ENCODE peak calls at places on chromosome 11, in four cellular contexts. Q is right cardiac atrium, S is PC-3, L is breast epithelium. E is an unnamed sample.

GRCh38 chr11:9061807-9062206 is 29.6 kb downstream of the SCUBE2 start:
- DNase-seq in Q (no peak), S (no peak), L (no peak), E (no peak)

GRCh38 chr11:69888671-69889076 is 69.5 kb upstream of the FGF3 start:
- DNase-seq in Q (peak; percentile 71), S (peak; percentile 93), L (peak; percentile 69), E (peak; percentile 83)

GRCh38 chr11:10155793-10156490 is 138.1 kb downstream of the SBF2 start:
- DNase-seq in Q (no peak), S (peak; percentile 34), L (no peak), E (no peak)

GRCh38 chr11:108902027-108902469 is 237.2 kb downstream of the DDX10 start:
- DNase-seq in Q (no peak), S (no peak), L (no peak), E (no peak)

GRCh38 chr11:128759597-128759996 is 65.7 kb downstream of the FLI1 start:
- DNase-seq in Q (no peak), S (no peak), L (no peak), E (peak; percentile 19)

GRCh38 chr11:122804161-122804560 is 34.1 kb upstream of the CRTAM start:
- DNase-seq in Q (no peak), S (peak; percentile 81), L (no peak), E (peak; percentile 61)

GRCh38 chr11:27485930-27486773 is 13.6 kb upstream of the LGR4 start:
- DNase-seq in Q (no peak), S (peak; percentile 85), L (no peak), E (peak; percentile 88)

GRCh38 chr11:130527648-130528300 is 79.3 kb downstream of the ADAMTS15 start:
- DNase-seq in Q (peak; percentile 82), S (peak; percentile 61), L (no peak), E (peak; percentile 36)

GRCh38 chr11:65973439-65974110 is 12.0 kb downstream of the SART1 start:
- DNase-seq in Q (no peak), S (peak; percentile 82), L (no peak), E (no peak)

GRCh38 chr11:92130432-92130831 is 94.2 kb upstream of the FAT3 start:
- DNase-seq in Q (no peak), S (peak; percentile 37), L (no peak), E (no peak)

GRCh38 chr11:61966673-61967176 is 709 bp downstream of the FTH1 start:
- DNase-seq in Q (peak; percentile 72), S (peak; percentile 49), L (peak; percentile 57), E (peak; percentile 57)

GRCh38 chr11:130131957-130132850 is 27.4 kb upstream of the ST14 start:
- DNase-seq in Q (no peak), S (peak; percentile 92), L (no peak), E (peak; percentile 84)

GRCh38 chr11:18392434-18393321 is 1.7 kb upstream of the LDHA start:
- DNase-seq in Q (no peak), S (no peak), L (no peak), E (no peak)

GRCh38 chr11:109597336-109597735 is 175.3 kb downstream of the C11orf87 start:
- DNase-seq in Q (no peak), S (no peak), L (no peak), E (no peak)

GRCh38 chr11:34266987-34267386 is 90.8 kb downstream of the ABTB2 start:
- DNase-seq in Q (peak; percentile 76), S (no peak), L (no peak), E (no peak)

GRCh38 chr11:33976351-33977199 is 75.0 kb upstream of the CAPRIN1 start:
- DNase-seq in Q (no peak), S (no peak), L (no peak), E (peak; percentile 81)

GRCh38 chr11:82988936-82989627 is 82.6 kb downstream of the RAB30 start:
- DNase-seq in Q (no peak), S (no peak), L (no peak), E (no peak)

GRCh38 chr11:120404495-120404894 is 68.3 kb downstream of the ARHGEF12 start:
- DNase-seq in Q (no peak), S (no peak), L (no peak), E (no peak)

GRCh38 chr11:61701298-61701993 is 21.3 kb downstream of the DAGLA start:
- DNase-seq in Q (peak; percentile 71), S (peak; percentile 38), L (no peak), E (no peak)

GRCh38 chr11:126588630-126589491 is 233.4 kb downstream of the ST3GAL4 start:
- DNase-seq in Q (no peak), S (no peak), L (no peak), E (no peak)

GRCh38 chr11:104799251-104799650 is 99.0 kb downstream of the CASP12 start:
- DNase-seq in Q (no peak), S (no peak), L (no peak), E (no peak)

GRCh38 chr11:15101072-15101701 is 13.5 kb upstream of the INSC start:
- DNase-seq in Q (peak; percentile 70), S (peak; percentile 66), L (no peak), E (peak; percentile 90)

GRCh38 chr11:88315981-88316441 is 21.5 kb downstream of the CTSC start:
- DNase-seq in Q (no peak), S (peak; percentile 54), L (no peak), E (no peak)

GRCh38 chr11:29629281-29629680 is 387.5 kb downstream of the KCNA4 start:
- DNase-seq in Q (no peak), S (peak; percentile 17), L (no peak), E (no peak)

GRCh38 chr11:103338621-103339484 is 229.6 kb downstream of the DYNC2H1 start:
- DNase-seq in Q (peak; percentile 33), S (peak; percentile 48), L (no peak), E (peak; percentile 27)

GRCh38 chr11:95378789-95379188 is 147.8 kb upstream of the SESN3 start:
- DNase-seq in Q (no peak), S (no peak), L (no peak), E (no peak)

GRCh38 chr11:126547691-126548090 is 192.2 kb downstream of the ST3GAL4 start:
- DNase-seq in Q (no peak), S (no peak), L (no peak), E (no peak)

GRCh38 chr11:72585762-72586590 is 88.2 kb downstream of the PDE2A start:
- DNase-seq in Q (peak; percentile 77), S (peak; percentile 91), L (no peak), E (peak; percentile 81)

GRCh38 chr11:88266157-88266556 is 71.4 kb downstream of the CTSC start:
- DNase-seq in Q (no peak), S (no peak), L (no peak), E (no peak)

GRCh38 chr11:113643701-113644100 is 62.4 kb downstream of the TMPRSS5 start:
- DNase-seq in Q (no peak), S (no peak), L (no peak), E (no peak)

GRCh38 chr11:62889484-62890437 is 9.1 kb downstream of the SLC3A2 start:
- DNase-seq in Q (no peak), S (peak; percentile 42), L (no peak), E (no peak)

GRCh38 chr11:66336234-66337102 is at the start of gene RIN1:
- DNase-seq in Q (peak; percentile 81), S (peak; percentile 95), L (no peak), E (peak; percentile 90)

GRCh38 chr11:38594881-38595280 is 1996.8 kb upstream of the RAG2 start:
- DNase-seq in Q (no peak), S (no peak), L (no peak), E (no peak)

DNA sequence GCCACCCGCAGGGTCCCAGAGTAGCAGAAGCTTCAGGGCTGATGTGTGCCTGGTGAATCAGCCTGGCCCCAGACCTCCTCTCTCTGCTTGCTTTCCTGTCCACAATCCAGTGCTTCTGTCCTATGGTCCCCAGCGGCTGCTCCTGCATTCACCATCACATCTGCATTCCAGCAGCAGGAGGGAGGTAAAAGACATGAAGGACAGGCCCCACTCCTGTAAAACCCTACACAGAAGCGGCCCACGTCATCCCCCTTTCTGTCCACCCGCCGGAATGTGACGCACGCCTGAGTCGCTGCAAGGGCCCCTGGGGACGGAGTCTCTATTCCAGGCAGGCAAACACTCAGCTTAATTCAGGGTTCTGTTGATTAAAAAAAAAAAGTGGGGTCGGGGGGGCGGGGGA is 58.3 kb downstream of the CDKN1C start:
- DNase-seq in Q (peak; percentile 51), S (no peak), L (no peak), E (peak; percentile 9)
- H3K4me1 ChIP-seq in Q (peaks cover 4% of the 10 kb centered on the region), S (peaks cover 19% of the 10 kb centered on the region), L (peaks cover 22% of the 10 kb centered on the region), E (peaks cover 28% of the 10 kb centered on the region)

GRCh38 chr11:125166903-125167291 is 2.3 kb downstream of the PKNOX2 start:
- DNase-seq in Q (no peak), S (no peak), L (no peak), E (no peak)

GRCh38 chr11:125167292-125167953 is 2.9 kb downstream of the PKNOX2 start:
- DNase-seq in Q (peak; percentile 86), S (no peak), L (no peak), E (no peak)

GRCh38 chr11:125168875-125169537 is 4.5 kb downstream of the PKNOX2 start:
- DNase-seq in Q (no peak), S (no peak), L (no peak), E (no peak)

GRCh38 chr11:125166347-125166841 is 1.8 kb downstream of the PKNOX2 start:
- DNase-seq in Q (peak; percentile 73), S (no peak), L (no peak), E (peak; percentile 13)

DNA sequence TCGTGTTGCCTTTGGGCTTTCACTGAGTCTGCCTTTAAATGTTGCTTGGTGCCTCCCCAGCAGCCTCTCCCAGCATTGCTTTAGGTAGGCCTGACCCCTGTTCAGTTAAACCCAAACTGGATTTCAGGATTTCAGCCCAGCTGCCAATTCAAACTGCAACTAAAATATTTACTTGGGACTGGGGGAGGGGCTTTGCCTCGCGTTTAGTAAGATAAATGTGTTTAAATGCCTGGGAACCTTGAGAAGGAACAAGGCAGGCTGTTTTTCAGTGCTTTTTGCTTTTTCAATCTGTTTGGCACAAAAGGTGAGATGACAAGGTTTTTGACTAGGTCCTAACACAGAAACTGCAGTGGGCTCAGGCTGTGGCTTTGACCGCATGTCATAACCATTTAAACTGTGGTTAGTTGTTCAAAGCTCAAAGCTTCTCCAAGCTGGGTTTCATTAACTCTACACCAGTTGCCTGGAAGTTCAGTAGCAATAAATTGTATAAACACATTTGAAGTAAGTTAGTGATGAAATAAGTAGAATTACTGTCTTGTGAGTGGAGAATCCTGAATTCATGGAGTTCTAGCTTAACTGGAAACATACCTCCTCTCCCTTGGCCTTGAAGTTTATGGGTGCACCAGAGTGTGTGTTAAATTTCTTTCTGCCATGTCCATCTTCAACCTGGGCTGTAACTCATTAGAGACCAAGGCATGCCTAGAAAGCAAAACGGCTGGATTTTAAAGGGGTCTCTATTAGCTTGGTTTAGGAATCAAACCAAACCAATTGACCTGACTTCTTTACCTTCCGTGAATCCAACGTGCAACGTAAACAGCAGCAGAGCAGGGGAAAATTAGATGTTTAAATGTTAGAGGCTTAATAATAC is 3.6 kb downstream of the PKNOX2 start:
- DNase-seq in Q (no peak), S (no peak), L (no peak), E (peak; percentile 65)
- H3K4me3 ChIP-seq in Q (no peak overlapping the region), S (no peak overlapping the region), L (no peak overlapping the region), E (no peak overlapping the region)

GRCh38 chr11:12687740-12688139 is 13.5 kb downstream of the TEAD1 start:
- DNase-seq in Q (no peak), S (peak; percentile 69), L (no peak), E (no peak)
- H3K4me1 ChIP-seq in Q (peaks cover 39% of the 10 kb centered on the region), S (peaks cover 84% of the 10 kb centered on the region), L (peaks cover 14% of the 10 kb centered on the region), E (peaks cover 78% of the 10 kb centered on the region)

GRCh38 chr11:36485296-36485870 is 24.7 kb downstream of the TRAF6 start:
- DNase-seq in Q (no peak), S (no peak), L (no peak), E (no peak)
- H3K4me3 ChIP-seq in Q (no peak overlapping the region), S (no peak overlapping the region), L (no peak overlapping the region), E (no peak overlapping the region)

DNA sequence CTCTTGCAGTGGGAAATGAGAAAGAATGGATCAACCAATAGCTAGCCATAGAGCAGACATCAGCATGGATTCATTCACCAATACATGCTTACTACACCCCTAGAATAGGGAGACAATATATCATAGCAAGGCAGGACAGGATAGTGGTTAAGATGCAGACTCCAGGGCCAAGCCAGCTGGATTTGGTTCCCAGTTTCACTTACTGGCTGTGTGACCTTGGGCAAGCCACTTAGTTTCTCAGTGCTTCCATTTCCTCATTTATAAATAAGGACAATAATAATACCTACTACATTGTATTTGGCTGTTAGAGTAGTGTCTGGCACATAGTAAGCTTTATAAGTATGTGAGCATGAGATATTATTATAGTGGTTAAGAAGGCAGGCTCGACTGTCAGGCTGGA is 7.1 kb downstream of the DCHS1 start:
- DNase-seq in Q (peak; percentile 40), S (no peak), L (no peak), E (no peak)
- H3K4me1 ChIP-seq in Q (peaks cover 13% of the 10 kb centered on the region), S (no peaks in the 10 kb centered on the region), L (no peaks in the 10 kb centered on the region), E (peaks cover 12% of the 10 kb centered on the region)